ENCODE peak calls at places on chromosome 20, in four cellular contexts. J, R, C and I are unnamed samples.

GRCh38 chr20:1894471-1894950 is 696 bp upstream of the SIRPA start:
- DNase-seq in J (peak; percentile 59), R (no peak), C (no peak), I (peak; percentile 52)

GRCh38 chr20:61263084-61263695 is 11.1 kb downstream of the CDH4 start:
- DNase-seq in J (peak; percentile 60), R (no peak), C (no peak), I (no peak)

GRCh38 chr20:56778765-56779195 is 149.7 kb downstream of the TFAP2C start:
- DNase-seq in J (peak; percentile 29), R (peak; percentile 30), C (no peak), I (no peak)

GRCh38 chr20:63873477-63873971 is 8.5 kb downstream of the TPD52L2 start:
- DNase-seq in J (no peak), R (peak; percentile 95), C (peak; percentile 85), I (peak; percentile 47)

GRCh38 chr20:32918751-32919150 is 60.0 kb downstream of the EFCAB8 start:
- DNase-seq in J (no peak), R (no peak), C (no peak), I (no peak)

GRCh38 chr20:32672982-32673727 is 586 bp downstream of the C20orf203 start:
- DNase-seq in J (no peak), R (no peak), C (no peak), I (no peak)

GRCh38 chr20:8933391-8933807 is 135.5 kb upstream of the PLCB4 start:
- DNase-seq in J (no peak), R (no peak), C (no peak), I (no peak)

GRCh38 chr20:4519530-4519929 is 202.2 kb upstream of the PRND start:
- DNase-seq in J (peak; percentile 17), R (no peak), C (no peak), I (peak; percentile 59)

GRCh38 chr20:51631011-51631950 is 88.8 kb upstream of the NFATC2 start:
- DNase-seq in J (peak; percentile 83), R (peak; percentile 96), C (peak; percentile 84), I (peak; percentile 27)

GRCh38 chr20:53162251-53162835 is 190.2 kb downstream of the TSHZ2 start:
- DNase-seq in J (peak; percentile 60), R (peak; percentile 48), C (peak; percentile 56), I (peak; percentile 84)

GRCh38 chr20:5688431-5688972 is 61.7 kb upstream of the SHLD1 start:
- DNase-seq in J (no peak), R (no peak), C (no peak), I (peak; percentile 37)

GRCh38 chr20:3887870-3888614 is 1.1 kb upstream of the PANK2 start:
- DNase-seq in J (no peak), R (no peak), C (no peak), I (peak; percentile 26)

GRCh38 chr20:20480689-20481088 is 112.8 kb downstream of the INSM1 start:
- DNase-seq in J (no peak), R (peak; percentile 46), C (peak; percentile 27), I (peak; percentile 24)

GRCh38 chr20:4451487-4451886 is 270.2 kb upstream of the PRND start:
- DNase-seq in J (no peak), R (no peak), C (peak; percentile 60), I (no peak)

GRCh38 chr20:32390999-32391398 is 32.9 kb downstream of the ASXL1 start:
- DNase-seq in J (no peak), R (no peak), C (peak; percentile 6), I (no peak)

GRCh38 chr20:25011831-25012241 is 19.3 kb upstream of the APMAP start:
- DNase-seq in J (no peak), R (no peak), C (no peak), I (no peak)